ENCODE peak calls at places on chromosomes 5 and 9, in five cellular contexts. F is mesendoderm, T is IMR-90, I is H1, Y is H9. B is an unnamed sample. For H3K79me1, the result is how much of the 10 kb centered on the place peaks cover.

GRCh38 chr9:112665347-112665746 is 52.6 kb downstream of the INIP start:
- DNase-seq in F (peak), T (peak), I (no peak), Y (no peak), B (peak)

GRCh38 chr9:6711403-6711802 is 46.4 kb upstream of the KDM4C start:
- DNase-seq in F (no peak), T (peak), I (no peak), Y (no peak), B (no peak)

GRCh38 chr5:111618644-111619271 is 106.4 kb upstream of the STARD4 start:
- DNase-seq in F (no peak), T (no peak), I (no peak), Y (no peak), B (peak)

GRCh38 chr5:34684281-34684979 is 28.3 kb downstream of the RAI14 start:
- DNase-seq in F (peak), T (peak), I (no peak), Y (no peak), B (peak)

GRCh38 chr9:122991370-122991830 is 42.1 kb upstream of the GPR21 start:
- DNase-seq in F (peak), T (peak), I (no peak), Y (no peak), B (peak)

GRCh38 chr9:130298663-130299279 is 33.2 kb downstream of the HMCN2 start:
- DNase-seq in F (peak), T (no peak), I (no peak), Y (peak), B (no peak)

GRCh38 chr9:133581553-133582343 is 27.4 kb downstream of the FAM163B start:
- DNase-seq in F (peak), T (peak), I (no peak), Y (no peak), B (peak)

GRCh38 chr5:68886814-68887213 is 207.0 kb upstream of the SLC30A5 start:
- DNase-seq in F (no peak), T (no peak), I (no peak), Y (no peak), B (no peak)

GRCh38 chr5:86175224-86175623 is 442.5 kb upstream of the COX7C start:
- DNase-seq in F (peak), T (no peak), I (no peak), Y (no peak), B (no peak)

GRCh38 chr5:151060742-151061141 is 20.1 kb downstream of the TNIP1 start:
- DNase-seq in F (no peak), T (no peak), I (no peak), Y (no peak), B (no peak)

GRCh38 chr9:23438299-23438907 is 387.6 kb downstream of the ELAVL2 start:
- DNase-seq in F (no peak), T (no peak), I (no peak), Y (no peak), B (no peak)

GRCh38 chr9:74951107-74951720 is 1.5 kb downstream of the C9orf40 start:
- DNase-seq in F (no peak), T (no peak), I (no peak), Y (no peak), B (no peak)

GRCh38 chr5:56983593-56984361 is 31.9 kb upstream of the MIER3 start:
- DNase-seq in F (no peak), T (no peak), I (no peak), Y (no peak), B (no peak)

GRCh38 chr9:120726484-120726883 is 12.2 kb upstream of the MEGF9 start:
- DNase-seq in F (no peak), T (no peak), I (no peak), Y (no peak), B (no peak)

GRCh38 chr5:172983542-172984243 is at the start of gene ATP6V0E1:
- DNase-seq in F (peak), T (peak), I (peak), Y (peak), B (peak)

GRCh38 chr9:117400131-117400530 is 14.7 kb downstream of the ASTN2 start:
- DNase-seq in F (peak), T (no peak), I (no peak), Y (no peak), B (peak)

GRCh38 chr9:16417101-16417500 is 453.4 kb downstream of the BNC2 start:
- DNase-seq in F (no peak), T (peak), I (no peak), Y (no peak), B (no peak)

GRCh38 chr5:110086658-110087388 is 397.1 kb downstream of the MAN2A1 start:
- DNase-seq in F (no peak), T (peak), I (no peak), Y (no peak), B (peak)

GRCh38 chr9:38319496-38320173 is 72.9 kb upstream of the ALDH1B1 start:
- DNase-seq in F (no peak), T (no peak), I (no peak), Y (no peak), B (no peak)

GRCh38 chr9:38318755-38319495 is 73.6 kb upstream of the ALDH1B1 start:
- DNase-seq in F (peak), T (peak), I (no peak), Y (no peak), B (no peak)

GRCh38 chr9:38315085-38315595 is 77.4 kb upstream of the ALDH1B1 start:
- DNase-seq in F (no peak), T (no peak), I (no peak), Y (no peak), B (no peak)

GRCh38 chr9:38313421-38313820 is 79.1 kb upstream of the ALDH1B1 start:
- DNase-seq in F (no peak), T (no peak), I (no peak), Y (no peak), B (no peak)

DNA sequence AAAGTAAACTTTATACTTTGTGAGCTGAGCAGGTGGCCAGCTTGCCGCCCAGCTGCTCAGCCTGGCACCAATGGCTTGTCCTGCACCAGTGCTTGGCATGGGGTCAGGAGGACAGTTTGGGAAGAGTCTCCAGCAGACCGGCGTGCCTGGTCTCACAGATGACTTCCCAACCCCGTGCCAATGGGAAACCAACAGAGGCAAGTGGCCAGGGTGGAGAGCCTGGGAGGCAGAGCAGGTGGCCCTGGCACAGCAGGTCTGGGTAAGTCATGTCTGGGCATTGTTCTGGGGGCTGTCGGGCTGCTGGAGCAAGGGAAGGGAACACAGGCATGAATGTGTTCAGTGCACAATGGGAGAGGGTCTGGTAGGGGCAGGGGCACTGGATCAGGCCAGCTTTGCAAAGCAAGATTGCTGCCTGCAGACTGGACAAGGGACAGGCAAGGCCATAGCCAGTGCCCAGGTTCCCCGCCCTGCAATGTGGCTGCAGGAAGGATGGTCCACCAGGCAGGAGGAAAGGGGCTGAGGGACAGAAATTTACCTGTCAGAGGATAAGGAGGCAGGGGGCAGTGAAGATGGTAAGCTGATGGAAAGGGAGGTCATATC is 76.2 kb upstream of the ALDH1B1 start:
- DNase-seq in F (no peak), T (no peak), I (no peak), Y (no peak), B (no peak)
- H3K23ac ChIP-seq in F (no peak), T (no peak), I (no peak), Y (no peak), B (no peak)

GRCh38 chr9:113988951-113989780 is 88.9 kb downstream of the AMBP start:
- DNase-seq in F (no peak), T (no peak), I (no peak), Y (no peak), B (no peak)

GRCh38 chr9:113986931-113987330 is 91.2 kb downstream of the AMBP start:
- DNase-seq in F (no peak), T (no peak), I (no peak), Y (no peak), B (no peak)

GRCh38 chr9:113989781-113990569 is 88.1 kb downstream of the AMBP start:
- DNase-seq in F (no peak), T (no peak), I (no peak), Y (no peak), B (no peak)

GRCh38 chr9:113987526-113987925 is 90.6 kb downstream of the AMBP start:
- DNase-seq in F (no peak), T (no peak), I (no peak), Y (no peak), B (no peak)

GRCh38 chr9:113988385-113988784 is 89.7 kb downstream of the AMBP start:
- DNase-seq in F (no peak), T (no peak), I (no peak), Y (no peak), B (no peak)
- H3K79me1 ChIP-seq in F (under half), T (under half), I (under half), Y (under half), B (under half)

DNA sequence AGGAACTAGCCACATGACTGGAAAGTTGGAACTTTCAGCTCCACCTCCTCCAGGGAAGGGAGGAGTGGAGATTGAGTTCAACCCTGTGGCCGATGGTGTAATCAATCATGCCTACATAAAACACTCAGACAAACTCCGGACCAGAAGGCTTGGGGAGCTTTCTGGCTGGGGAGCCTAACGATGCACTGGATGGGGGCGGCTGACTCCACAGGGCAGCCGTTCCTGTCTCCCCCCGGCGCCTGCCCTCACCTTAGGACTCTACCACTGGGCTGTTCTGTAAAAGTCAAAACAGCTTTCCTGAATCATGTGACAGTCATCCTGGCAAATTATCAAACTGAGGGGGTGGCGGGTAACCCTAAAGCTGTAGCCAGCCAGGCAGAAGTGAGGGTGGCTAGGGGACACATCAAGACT is 58.0 kb downstream of the GOLM1 start:
- DNase-seq in F (no peak), T (peak), I (no peak), Y (no peak), B (no peak)
- H3K18ac ChIP-seq in F (no peak), T (no peak), I (no peak), Y (no peak), B (no peak)

DNA sequence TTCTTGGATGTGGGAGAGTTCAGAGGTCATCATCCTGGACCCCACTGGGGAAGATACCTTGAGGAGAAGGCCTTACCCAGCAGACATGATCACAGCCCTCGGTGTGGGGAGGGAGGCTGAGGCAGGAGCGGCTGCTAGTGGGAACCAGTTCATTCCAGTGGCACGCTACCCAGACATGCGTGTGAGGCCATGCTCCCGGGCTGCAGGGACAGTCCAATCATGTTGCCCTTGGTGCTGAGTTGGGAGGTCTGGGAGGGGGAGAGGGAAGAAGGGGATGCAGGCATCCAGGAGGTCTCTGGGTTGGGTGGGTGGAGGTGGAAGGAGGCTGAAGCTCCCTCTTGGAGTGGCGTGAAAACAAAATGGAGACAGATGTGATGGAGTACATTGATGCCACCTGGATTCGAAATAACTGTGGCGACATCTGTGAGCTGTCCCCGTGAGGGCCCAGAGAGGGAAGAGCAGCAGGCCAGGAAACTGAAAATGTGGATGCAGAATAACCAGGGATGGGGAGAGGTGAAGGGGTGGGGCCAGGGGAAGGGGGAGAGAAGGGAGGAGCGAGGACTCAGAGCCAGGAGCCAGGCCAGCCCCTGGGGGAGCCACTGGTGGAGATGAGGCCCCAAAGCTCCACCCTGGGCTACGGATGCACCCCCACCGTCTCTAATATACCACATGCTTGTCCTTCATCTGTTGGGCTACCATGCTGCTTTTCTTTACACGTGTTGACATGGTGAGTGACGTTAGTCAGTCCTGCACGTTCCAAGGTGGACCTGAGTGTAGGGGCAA is 16.2 kb downstream of the NDUFS6 start:
- DNase-seq in F (no peak), T (no peak), I (no peak), Y (no peak), B (no peak)
- H3K23ac ChIP-seq in F (no peak), T (no peak), I (no peak), Y (no peak), B (no peak)

GRCh38 chr9:128905964-128906363 is 14.8 kb upstream of the PHYHD1 start:
- DNase-seq in F (no peak), T (no peak), I (no peak), Y (no peak), B (no peak)
- H3K79me1 ChIP-seq in F (under half), T (under half), I (under half), Y (under half), B (under half)

GRCh38 chr9:99056186-99056585 is 48.7 kb upstream of the TGFBR1 start:
- DNase-seq in F (no peak), T (no peak), I (no peak), Y (no peak), B (no peak)

GRCh38 chr9:99054581-99054980 is 50.3 kb upstream of the TGFBR1 start:
- DNase-seq in F (no peak), T (no peak), I (no peak), Y (no peak), B (peak)

GRCh38 chr9:99056876-99057664 is 47.8 kb upstream of the TGFBR1 start:
- DNase-seq in F (no peak), T (peak), I (no peak), Y (no peak), B (peak)

GRCh38 chr9:99052849-99053715 is 51.8 kb upstream of the TGFBR1 start:
- DNase-seq in F (no peak), T (no peak), I (no peak), Y (no peak), B (no peak)

DNA sequence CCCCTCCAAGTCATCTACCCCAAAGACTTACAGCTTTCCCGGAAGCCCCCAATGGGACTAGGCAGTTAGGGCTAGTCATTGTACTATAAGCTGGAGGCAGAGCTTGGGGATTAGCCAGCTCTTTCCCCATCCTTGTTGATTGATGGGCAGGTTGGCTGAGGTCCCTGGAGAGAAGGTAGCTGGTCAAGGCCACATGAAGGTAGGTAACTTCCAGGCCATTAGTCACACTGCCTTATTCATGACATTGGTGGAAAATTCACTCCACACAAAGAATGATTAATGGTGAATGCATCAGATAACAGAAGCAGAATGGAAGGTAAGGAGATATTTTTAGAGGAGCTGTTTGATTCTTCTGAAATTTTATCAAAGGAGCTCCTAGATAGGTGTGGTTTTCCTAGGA is 49.5 kb upstream of the TGFBR1 start:
- DNase-seq in F (no peak), T (no peak), I (no peak), Y (no peak), B (no peak)
- H3K18ac ChIP-seq in F (no peak), T (no peak), I (no peak), Y (no peak), B (no peak)

GRCh38 chr9:125240649-125240999 is 519 bp downstream of the HSPA5 start:
- DNase-seq in F (peak), T (no peak), I (no peak), Y (no peak), B (peak)
- H3K23ac ChIP-seq in F (peak), T (peak), I (no peak), Y (no peak), B (no peak)

DNA sequence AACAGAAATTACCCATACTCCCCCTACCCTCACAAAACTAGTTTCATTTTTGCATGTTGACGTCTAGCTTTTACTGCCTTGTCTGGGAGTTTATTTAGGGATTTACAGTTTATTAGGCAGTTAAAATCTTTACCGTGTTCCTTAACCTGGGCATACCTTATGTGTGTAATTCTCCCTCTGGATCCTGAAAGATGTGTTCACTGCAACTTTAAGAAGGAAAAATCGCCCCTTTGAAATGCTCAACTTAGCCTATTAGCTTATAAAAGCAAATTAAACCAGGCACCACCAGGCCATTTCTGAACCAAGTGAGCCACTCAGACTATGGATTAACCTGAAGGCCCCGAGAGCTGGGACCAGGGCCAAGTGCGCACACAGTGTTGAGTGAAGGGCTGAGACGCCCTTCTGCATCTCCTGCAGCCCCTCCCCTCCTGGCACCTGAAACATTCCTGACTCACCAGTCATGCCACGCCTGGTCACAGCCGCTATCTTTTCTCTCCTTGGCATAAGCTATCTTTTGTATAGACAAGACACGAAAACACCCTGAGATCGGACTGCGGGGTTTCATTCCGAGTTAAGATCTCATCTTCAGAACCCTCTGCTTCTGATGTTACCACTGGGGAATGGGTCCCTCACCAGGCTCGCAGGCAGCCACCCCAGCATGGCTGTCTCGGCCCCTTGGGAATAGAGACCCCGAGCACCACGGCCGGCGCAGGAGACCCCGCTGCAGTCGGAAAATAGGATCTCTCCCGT is 111.9 kb downstream of the ROR2 start:
- DNase-seq in F (no peak), T (peak), I (no peak), Y (no peak), B (no peak)
- H3K79me1 ChIP-seq in F (half or more), T (under half), I (under half), Y (under half), B (under half)

DNA sequence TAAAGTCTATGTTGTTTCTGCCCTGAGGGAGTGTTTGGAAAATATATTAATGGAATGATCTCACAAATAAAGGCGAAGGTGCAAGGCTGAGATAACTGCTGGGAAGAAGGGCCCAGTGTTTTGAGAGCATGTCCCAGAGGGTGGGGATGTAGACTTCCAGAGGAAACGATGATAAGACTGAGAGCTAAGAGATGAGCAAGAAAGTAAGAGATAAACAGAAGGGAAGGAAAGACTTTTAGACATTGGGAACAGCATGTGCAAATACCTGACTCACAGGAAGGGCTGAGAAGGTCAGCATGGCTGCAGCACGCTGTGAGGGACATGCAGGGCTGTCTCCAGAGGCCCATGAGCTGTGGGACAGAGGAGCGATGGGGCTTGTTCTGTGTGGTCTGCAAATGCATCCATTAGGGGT is 19.9 kb upstream of the ADRB2 start:
- DNase-seq in F (no peak), T (no peak), I (no peak), Y (no peak), B (no peak)
- H3K18ac ChIP-seq in F (no peak), T (no peak), I (no peak), Y (no peak), B (no peak)

GRCh38 chr5:79111960-79112702 is 522 bp downstream of the BHMT start:
- DNase-seq in F (no peak), T (no peak), I (no peak), Y (peak), B (no peak)
- H3K23ac ChIP-seq in F (no peak), T (no peak), I (no peak), Y (no peak), B (no peak)

B was measured in trophoblast cell.